ENCODE peak calls at places on chromosomes 13 and 19, in eight cellular contexts. K is GM10248, Z is SK-N-DZ, N is germinal center, B is foreskin fibroblast, C is suprapubic skin, J is substantia nigra, E is M059J. W is an unnamed sample.

GRCh38 chr13:113723400-113724015 is 35.5 kb upstream of the TMEM255B start:
- DNase-seq in K (no peak), Z (no peak), N (no peak), B (no peak), C (no peak), J (no peak), E (no peak), W (no peak)

GRCh38 chr13:111006508-111007031 is 91.7 kb upstream of the ANKRD10 start:
- DNase-seq in K (no peak), Z (no peak), N (no peak), B (peak; percentile 73), C (peak; percentile 81), J (no peak), E (peak; percentile 66), W (no peak)

GRCh38 chr19:48458016-48458415 is 2.6 kb downstream of the KCNJ14 start:
- DNase-seq in K (no peak), Z (no peak), N (no peak), B (peak; percentile 43), C (no peak), J (no peak), E (no peak), W (no peak)

GRCh38 chr13:79986890-79987289 is 354.0 kb downstream of the SPRY2 start:
- DNase-seq in K (no peak), Z (no peak), N (no peak), B (no peak), C (no peak), J (no peak), E (peak; percentile 23), W (no peak)

GRCh38 chr13:24161010-24161775 is 673 bp downstream of the SPATA13 start:
- DNase-seq in K (peak; percentile 49), Z (peak; percentile 23), N (peak; percentile 55), B (no peak), C (peak; percentile 73), J (peak; percentile 33), E (peak; percentile 22), W (peak; percentile 41)

GRCh38 chr19:35155441-35155840 is 906 bp downstream of the FXYD5 start:
- DNase-seq in K (peak; percentile 58), Z (no peak), N (peak; percentile 46), B (no peak), C (no peak), J (no peak), E (no peak), W (no peak)

GRCh38 chr13:75485286-75486062 is 3.5 kb upstream of the TBC1D4 start:
- DNase-seq in K (no peak), Z (no peak), N (no peak), B (peak; percentile 31), C (no peak), J (no peak), E (peak; percentile 78), W (no peak)

GRCh38 chr13:113806104-113806471 is 47.1 kb downstream of the TMEM255B start:
- DNase-seq in K (no peak), Z (no peak), N (no peak), B (no peak), C (no peak), J (no peak), E (no peak), W (no peak)

GRCh38 chr13:105219636-105220035 is 1315.8 kb downstream of the EFNB2 start:
- DNase-seq in K (no peak), Z (no peak), N (no peak), B (peak; percentile 34), C (no peak), J (no peak), E (no peak), W (no peak)

GRCh38 chr13:37811441-37811840 is 58.1 kb downstream of the TRPC4 start:
- DNase-seq in K (no peak), Z (no peak), N (no peak), B (no peak), C (no peak), J (no peak), E (no peak), W (no peak)

GRCh38 chr19:51549533-51550324 is 18.3 kb upstream of the SIGLEC6 start:
- DNase-seq in K (no peak), Z (no peak), N (no peak), B (no peak), C (no peak), J (no peak), E (no peak), W (no peak)

GRCh38 chr13:21625366-21625765 is 21.4 kb upstream of the MICU2 start:
- DNase-seq in K (peak; percentile 58), Z (no peak), N (peak; percentile 10), B (no peak), C (no peak), J (no peak), E (peak; percentile 53), W (peak; percentile 63)

GRCh38 chr19:52638601-52639000 is 446 bp upstream of the ZNF83 start:
- DNase-seq in K (peak; percentile 42), Z (peak; percentile 42), N (peak; percentile 13), B (no peak), C (peak; percentile 62), J (no peak), E (peak; percentile 79), W (no peak)

GRCh38 chr13:18954254-18954653 is 227.4 kb downstream of the TUBA3C start:
- DNase-seq in K (peak; percentile 4), Z (no peak), N (no peak), B (no peak), C (peak; percentile 60), J (no peak), E (no peak), W (peak; percentile 6)

GRCh38 chr13:31242342-31242741 is 42.6 kb downstream of the B3GLCT start:
- DNase-seq in K (no peak), Z (no peak), N (no peak), B (peak; percentile 9), C (no peak), J (no peak), E (no peak), W (no peak)

GRCh38 chr13:112733661-112734379 is 44.0 kb downstream of the ATP11A start:
- DNase-seq in K (no peak), Z (peak; percentile 58), N (no peak), B (no peak), C (no peak), J (no peak), E (no peak), W (peak; percentile 67)

GRCh38 chr19:58317481-58318072 is 9.2 kb upstream of the ZSCAN22 start:
- DNase-seq in K (no peak), Z (no peak), N (no peak), B (peak; percentile 33), C (no peak), J (no peak), E (peak; percentile 46), W (no peak)

GRCh38 chr19:14073232-14073924 is 792 bp downstream of the MISP3 start:
- DNase-seq in K (peak; percentile 83), Z (peak; percentile 60), N (peak; percentile 86), B (peak; percentile 78), C (no peak), J (peak; percentile 45), E (peak; percentile 67), W (peak; percentile 92)

GRCh38 chr19:18771328-18772242 is 19.5 kb downstream of the COMP start:
- DNase-seq in K (no peak), Z (peak; percentile 76), N (no peak), B (no peak), C (no peak), J (no peak), E (no peak), W (no peak)